ENCODE peak calls at places on chromosomes 3 and 15, in ten cellular contexts. One of them, this sample, is unnamed.
A peak's percentile ranks its signal among the peaks of the same experiment; 100 is the strongest.

GRCh38 chr3:176740891-176741290 is 456.4 kb downstream of the TBL1XR1 start:
- DNase-seq in tibial artery: no peak
- DNase-seq in heart left ventricle: no peak
- DNase-seq in PC-9: no peak
- DNase-seq in GM12878: no peak
- DNase-seq in Karpas-422: no peak
- DNase-seq in PC-3: no peak
- DNase-seq in stomach: no peak
- DNase-seq in CD8-positive, alpha-beta T cell: no peak
- DNase-seq in IMR-90: no peak
- DNase-seq in this sample: no peak

GRCh38 chr3:119240101-119240581 is 537 bp downstream of the B4GALT4 start:
- DNase-seq in tibial artery: peak; percentile 72
- DNase-seq in heart left ventricle: peak; percentile 45
- DNase-seq in PC-9: no peak
- DNase-seq in GM12878: no peak
- DNase-seq in Karpas-422: no peak
- DNase-seq in PC-3: peak; percentile 23
- DNase-seq in stomach: no peak
- DNase-seq in CD8-positive, alpha-beta T cell: no peak
- DNase-seq in IMR-90: no peak
- DNase-seq in this sample: peak; percentile 19

GRCh38 chr15:62059818-62060115 is 480 bp downstream of the VPS13C start:
- DNase-seq in tibial artery: peak; percentile 68
- DNase-seq in heart left ventricle: peak; percentile 43
- DNase-seq in PC-9: peak; percentile 38
- DNase-seq in GM12878: peak; percentile 72
- DNase-seq in Karpas-422: peak; percentile 89
- DNase-seq in PC-3: peak; percentile 17
- DNase-seq in stomach: peak; percentile 55
- DNase-seq in CD8-positive, alpha-beta T cell: peak; percentile 53
- DNase-seq in IMR-90: peak; percentile 51
- DNase-seq in this sample: peak; percentile 53

GRCh38 chr15:79025201-79025600 is 65.4 kb downstream of the RASGRF1 start:
- DNase-seq in tibial artery: no peak
- DNase-seq in heart left ventricle: no peak
- DNase-seq in PC-9: no peak
- DNase-seq in GM12878: no peak
- DNase-seq in Karpas-422: peak; percentile 86
- DNase-seq in PC-3: no peak
- DNase-seq in stomach: no peak
- DNase-seq in CD8-positive, alpha-beta T cell: no peak
- DNase-seq in IMR-90: no peak
- DNase-seq in this sample: no peak

GRCh38 chr3:72343078-72343477 is 505.2 kb downstream of the SHQ1 start:
- DNase-seq in tibial artery: peak; percentile 10
- DNase-seq in heart left ventricle: no peak
- DNase-seq in PC-9: no peak
- DNase-seq in GM12878: no peak
- DNase-seq in Karpas-422: no peak
- DNase-seq in PC-3: peak; percentile 37
- DNase-seq in stomach: no peak
- DNase-seq in CD8-positive, alpha-beta T cell: no peak
- DNase-seq in IMR-90: peak; percentile 57
- DNase-seq in this sample: peak; percentile 56

GRCh38 chr3:61944736-61945135 is 383.4 kb downstream of the PTPRG start:
- DNase-seq in tibial artery: no peak
- DNase-seq in heart left ventricle: no peak
- DNase-seq in PC-9: no peak
- DNase-seq in GM12878: no peak
- DNase-seq in Karpas-422: no peak
- DNase-seq in PC-3: no peak
- DNase-seq in stomach: no peak
- DNase-seq in CD8-positive, alpha-beta T cell: no peak
- DNase-seq in IMR-90: no peak
- DNase-seq in this sample: no peak

GRCh38 chr3:175001091-175001490 is 142.0 kb downstream of the NAALADL2 start:
- DNase-seq in tibial artery: no peak
- DNase-seq in heart left ventricle: no peak
- DNase-seq in PC-9: no peak
- DNase-seq in GM12878: no peak
- DNase-seq in Karpas-422: no peak
- DNase-seq in PC-3: no peak
- DNase-seq in stomach: no peak
- DNase-seq in CD8-positive, alpha-beta T cell: no peak
- DNase-seq in IMR-90: peak; percentile 71
- DNase-seq in this sample: no peak

GRCh38 chr3:87811953-87812352 is 246.9 kb downstream of the CGGBP1 start:
- DNase-seq in tibial artery: no peak
- DNase-seq in heart left ventricle: no peak
- DNase-seq in PC-9: no peak
- DNase-seq in GM12878: no peak
- DNase-seq in Karpas-422: no peak
- DNase-seq in PC-3: no peak
- DNase-seq in stomach: no peak
- DNase-seq in CD8-positive, alpha-beta T cell: no peak
- DNase-seq in IMR-90: no peak
- DNase-seq in this sample: no peak

GRCh38 chr3:194890086-194890485 is 204.4 kb downstream of the FAM43A start:
- DNase-seq in tibial artery: no peak
- DNase-seq in heart left ventricle: no peak
- DNase-seq in PC-9: no peak
- DNase-seq in GM12878: no peak
- DNase-seq in Karpas-422: no peak
- DNase-seq in PC-3: no peak
- DNase-seq in stomach: no peak
- DNase-seq in CD8-positive, alpha-beta T cell: no peak
- DNase-seq in IMR-90: no peak
- DNase-seq in this sample: no peak

GRCh38 chr3:31188112-31188511 is 293.7 kb upstream of the GADL1 start:
- DNase-seq in tibial artery: peak; percentile 65
- DNase-seq in heart left ventricle: no peak
- DNase-seq in PC-9: no peak
- DNase-seq in GM12878: no peak
- DNase-seq in Karpas-422: no peak
- DNase-seq in PC-3: no peak
- DNase-seq in stomach: no peak
- DNase-seq in CD8-positive, alpha-beta T cell: no peak
- DNase-seq in IMR-90: no peak
- DNase-seq in this sample: no peak

GRCh38 chr3:158731938-158732855 is at the start of gene RARRES1:
- DNase-seq in tibial artery: peak; percentile 83
- DNase-seq in heart left ventricle: peak; percentile 71
- DNase-seq in PC-9: peak; percentile 59
- DNase-seq in GM12878: no peak
- DNase-seq in Karpas-422: no peak
- DNase-seq in PC-3: no peak
- DNase-seq in stomach: peak; percentile 70
- DNase-seq in CD8-positive, alpha-beta T cell: peak; percentile 17
- DNase-seq in IMR-90: peak; percentile 62
- DNase-seq in this sample: no peak

GRCh38 chr3:7917443-7918151 is 584.0 kb upstream of the LMCD1 start:
- DNase-seq in tibial artery: no peak
- DNase-seq in heart left ventricle: no peak
- DNase-seq in PC-9: no peak
- DNase-seq in GM12878: no peak
- DNase-seq in Karpas-422: no peak
- DNase-seq in PC-3: no peak
- DNase-seq in stomach: no peak
- DNase-seq in CD8-positive, alpha-beta T cell: no peak
- DNase-seq in IMR-90: no peak
- DNase-seq in this sample: no peak

GRCh38 chr3:7913283-7913682 is 588.3 kb upstream of the LMCD1 start:
- DNase-seq in tibial artery: no peak
- DNase-seq in heart left ventricle: no peak
- DNase-seq in PC-9: no peak
- DNase-seq in GM12878: no peak
- DNase-seq in Karpas-422: no peak
- DNase-seq in PC-3: no peak
- DNase-seq in stomach: no peak
- DNase-seq in CD8-positive, alpha-beta T cell: no peak
- DNase-seq in IMR-90: no peak
- DNase-seq in this sample: no peak

GRCh38 chr3:7915356-7915755 is 586.3 kb upstream of the LMCD1 start:
- DNase-seq in tibial artery: no peak
- DNase-seq in heart left ventricle: no peak
- DNase-seq in PC-9: no peak
- DNase-seq in GM12878: no peak
- DNase-seq in Karpas-422: no peak
- DNase-seq in PC-3: no peak
- DNase-seq in stomach: no peak
- DNase-seq in CD8-positive, alpha-beta T cell: no peak
- DNase-seq in IMR-90: no peak
- DNase-seq in this sample: no peak
- H3K9me3 ChIP-seq in tibial artery: no peaks in the 10 kb centered on the region
- H3K9me3 ChIP-seq in heart left ventricle: no peaks in the 10 kb centered on the region
- H3K9me3 ChIP-seq in PC-9: no peaks in the 10 kb centered on the region
- H3K9me3 ChIP-seq in GM12878: no peaks in the 10 kb centered on the region
- H3K9me3 ChIP-seq in Karpas-422: peaks cover 6% of the 10 kb centered on the region
- H3K9me3 ChIP-seq in PC-3: peaks cover 28% of the 10 kb centered on the region
- H3K9me3 ChIP-seq in stomach: no peaks in the 10 kb centered on the region
- H3K9me3 ChIP-seq in CD8-positive, alpha-beta T cell: no peaks in the 10 kb centered on the region
- H3K9me3 ChIP-seq in IMR-90: peaks cover 16% of the 10 kb centered on the region
- H3K9me3 ChIP-seq in this sample: no peaks in the 10 kb centered on the region

GRCh38 chr15:41774873-41775417 is 661 bp downstream of the MAPKBP1 start:
- DNase-seq in tibial artery: no peak
- DNase-seq in heart left ventricle: no peak
- DNase-seq in PC-9: no peak
- DNase-seq in GM12878: no peak
- DNase-seq in Karpas-422: no peak
- DNase-seq in PC-3: no peak
- DNase-seq in stomach: no peak
- DNase-seq in CD8-positive, alpha-beta T cell: no peak
- DNase-seq in IMR-90: no peak
- DNase-seq in this sample: no peak
- H3K36me3 ChIP-seq in tibial artery: no peaks in the 10 kb centered on the region
- H3K36me3 ChIP-seq in heart left ventricle: peaks cover 2% of the 10 kb centered on the region
- H3K36me3 ChIP-seq in PC-9: no peaks in the 10 kb centered on the region
- H3K36me3 ChIP-seq in GM12878: no peaks in the 10 kb centered on the region
- H3K36me3 ChIP-seq in Karpas-422: peaks cover 4% of the 10 kb centered on the region
- H3K36me3 ChIP-seq in PC-3: no peaks in the 10 kb centered on the region
- H3K36me3 ChIP-seq in stomach: no peaks in the 10 kb centered on the region
- H3K36me3 ChIP-seq in CD8-positive, alpha-beta T cell: no peaks in the 10 kb centered on the region
- H3K36me3 ChIP-seq in IMR-90: no peaks in the 10 kb centered on the region
- H3K36me3 ChIP-seq in this sample: no peaks in the 10 kb centered on the region

DNA sequence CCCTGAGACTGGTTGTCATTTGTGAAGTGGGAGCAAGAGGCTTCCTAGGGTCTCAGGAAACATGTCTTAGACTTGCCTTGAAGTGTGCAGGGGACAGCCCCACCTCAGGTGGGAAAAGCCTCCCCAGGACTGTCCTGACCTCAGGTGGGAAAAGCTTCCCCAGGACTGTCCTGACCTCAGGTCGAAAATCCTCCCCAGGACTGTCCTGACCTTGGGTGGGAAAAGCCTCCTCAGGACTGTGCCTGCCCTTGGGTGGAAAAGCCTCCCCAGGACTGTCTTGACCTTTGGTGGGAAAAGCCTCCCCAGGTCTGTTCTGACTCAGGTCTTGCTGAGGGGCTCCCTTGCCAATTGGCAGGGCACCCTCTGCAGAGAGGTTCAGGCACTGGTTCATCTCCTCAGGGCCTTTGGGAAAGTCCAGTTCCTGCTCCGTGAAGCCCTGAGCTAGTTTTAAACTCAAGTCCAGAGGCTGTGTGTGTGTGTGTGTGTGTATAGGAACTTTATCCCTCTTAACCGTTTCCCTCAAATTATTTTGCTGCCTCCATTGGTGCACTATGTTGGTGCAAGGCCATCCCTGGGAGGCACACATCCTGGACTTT is 64.7 kb downstream of the WNT7A start:
- DNase-seq in tibial artery: no peak
- DNase-seq in heart left ventricle: no peak
- DNase-seq in PC-9: no peak
- DNase-seq in GM12878: no peak
- DNase-seq in Karpas-422: no peak
- DNase-seq in PC-3: no peak
- DNase-seq in stomach: no peak
- DNase-seq in CD8-positive, alpha-beta T cell: no peak
- DNase-seq in IMR-90: no peak
- DNase-seq in this sample: no peak
- H3K9me3 ChIP-seq in tibial artery: peaks cover 11% of the 10 kb centered on the region
- H3K9me3 ChIP-seq in heart left ventricle: peaks cover 2% of the 10 kb centered on the region
- H3K9me3 ChIP-seq in PC-9: peaks cover 43% of the 10 kb centered on the region
- H3K9me3 ChIP-seq in GM12878: peaks cover 9% of the 10 kb centered on the region
- H3K9me3 ChIP-seq in Karpas-422: peaks cover 23% of the 10 kb centered on the region
- H3K9me3 ChIP-seq in PC-3: peaks cover 22% of the 10 kb centered on the region
- H3K9me3 ChIP-seq in stomach: peaks cover 81% of the 10 kb centered on the region
- H3K9me3 ChIP-seq in CD8-positive, alpha-beta T cell: peaks cover 29% of the 10 kb centered on the region
- H3K9me3 ChIP-seq in IMR-90: peaks cover 55% of the 10 kb centered on the region
- H3K9me3 ChIP-seq in this sample: no peaks in the 10 kb centered on the region

DNA sequence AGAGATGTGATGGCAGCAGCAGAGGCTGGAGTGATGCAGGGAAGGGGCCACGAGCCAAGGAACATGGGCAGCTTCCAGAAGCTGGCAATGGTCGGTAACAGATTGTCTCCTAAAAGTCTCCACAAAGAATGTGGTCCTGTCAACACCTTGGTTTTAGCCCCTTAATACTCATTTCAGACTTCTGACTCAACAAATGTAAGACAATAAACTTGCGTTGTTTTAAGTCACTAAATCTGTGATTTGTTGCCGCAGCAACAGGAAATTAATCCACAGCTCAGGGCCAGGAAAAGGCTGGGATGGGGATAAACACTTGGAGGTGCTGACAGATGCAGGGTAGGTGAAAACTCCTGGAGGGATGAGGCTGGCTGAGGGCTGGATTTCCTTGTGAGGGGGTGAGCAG is 69.9 kb downstream of the OXNAD1 start:
- DNase-seq in tibial artery: no peak
- DNase-seq in heart left ventricle: no peak
- DNase-seq in PC-9: no peak
- DNase-seq in GM12878: no peak
- DNase-seq in Karpas-422: no peak
- DNase-seq in PC-3: no peak
- DNase-seq in stomach: no peak
- DNase-seq in CD8-positive, alpha-beta T cell: no peak
- DNase-seq in IMR-90: peak; percentile 5
- DNase-seq in this sample: no peak
- H3K36me3 ChIP-seq in tibial artery: peaks cover 3% of the 10 kb centered on the region
- H3K36me3 ChIP-seq in heart left ventricle: peaks cover 30% of the 10 kb centered on the region
- H3K36me3 ChIP-seq in PC-9: no peaks in the 10 kb centered on the region
- H3K36me3 ChIP-seq in GM12878: peaks cover 51% of the 10 kb centered on the region
- H3K36me3 ChIP-seq in Karpas-422: peaks cover 65% of the 10 kb centered on the region
- H3K36me3 ChIP-seq in PC-3: peaks cover 13% of the 10 kb centered on the region
- H3K36me3 ChIP-seq in stomach: peaks cover 38% of the 10 kb centered on the region
- H3K36me3 ChIP-seq in CD8-positive, alpha-beta T cell: peaks cover 27% of the 10 kb centered on the region
- H3K36me3 ChIP-seq in IMR-90: peaks cover 17% of the 10 kb centered on the region
- H3K36me3 ChIP-seq in this sample: peaks cover 3% of the 10 kb centered on the region

GRCh38 chr15:100259266-100259665 is 82.5 kb downstream of the ADAMTS17 start:
- DNase-seq in tibial artery: peak; percentile 40
- DNase-seq in heart left ventricle: no peak
- DNase-seq in PC-9: no peak
- DNase-seq in GM12878: no peak
- DNase-seq in Karpas-422: no peak
- DNase-seq in PC-3: no peak
- DNase-seq in stomach: no peak
- DNase-seq in CD8-positive, alpha-beta T cell: no peak
- DNase-seq in IMR-90: no peak
- DNase-seq in this sample: no peak
- H3K9me3 ChIP-seq in tibial artery: no peaks in the 10 kb centered on the region
- H3K9me3 ChIP-seq in heart left ventricle: no peaks in the 10 kb centered on the region
- H3K9me3 ChIP-seq in PC-9: no peaks in the 10 kb centered on the region
- H3K9me3 ChIP-seq in GM12878: no peaks in the 10 kb centered on the region
- H3K9me3 ChIP-seq in Karpas-422: no peaks in the 10 kb centered on the region
- H3K9me3 ChIP-seq in PC-3: no peaks in the 10 kb centered on the region
- H3K9me3 ChIP-seq in stomach: no peaks in the 10 kb centered on the region
- H3K9me3 ChIP-seq in CD8-positive, alpha-beta T cell: no peaks in the 10 kb centered on the region
- H3K9me3 ChIP-seq in IMR-90: peaks cover 45% of the 10 kb centered on the region
- H3K9me3 ChIP-seq in this sample: no peaks in the 10 kb centered on the region